ENCODE peak calls at places on chromosomes 3 and 15, in five cellular contexts. R, Z, O, D and P are unnamed samples.

GRCh38 chr3:47578119-47578630 is 490 bp downstream of the CSPG5 start:
- DNase-seq in Z (peak), D (no peak), O (no peak), R (peak), P (no peak)

GRCh38 chr3:150006774-150007173 is 36.1 kb upstream of the PFN2 start:
- DNase-seq in D (no peak), O (no peak), Z (no peak), R (no peak), P (no peak)

GRCh38 chr3:187827723-187828122 is 82.5 kb upstream of the BCL6 start:
- DNase-seq in O (no peak), R (no peak), Z (no peak), D (no peak), P (no peak)

GRCh38 chr3:97835761-97836160 is 13.9 kb downstream of the CRYBG3 start:
- DNase-seq in O (no peak), Z (no peak), R (no peak), D (no peak), P (no peak)

GRCh38 chr3:13191016-13191415 is 117.8 kb upstream of the IQSEC1 start:
- DNase-seq in D (no peak), Z (no peak), O (no peak), R (no peak), P (no peak)

GRCh38 chr3:175185903-175186302 is 326.8 kb downstream of the NAALADL2 start:
- DNase-seq in D (no peak), Z (no peak), R (no peak), O (no peak), P (no peak)

GRCh38 chr15:41806291-41807181 is 21.4 kb upstream of the JMJD7 start:
- DNase-seq in O (peak), R (peak), D (no peak), Z (no peak), P (peak)

GRCh38 chr15:41879321-41879845 is 14.5 kb downstream of the SPTBN5 start:
- DNase-seq in Z (no peak), O (no peak), D (no peak), R (no peak), P (no peak)

GRCh38 chr3:184284696-184285095 is 8.9 kb downstream of the ECE2 start:
- DNase-seq in R (peak), Z (peak), O (peak), D (no peak), P (no peak)

GRCh38 chr15:100775581-100776185 is 103.9 kb upstream of the ALDH1A3 start:
- DNase-seq in Z (no peak), O (no peak), R (peak), D (no peak), P (no peak)

GRCh38 chr3:38251197-38251596 is 14.4 kb upstream of the SLC22A13 start:
- DNase-seq in R (no peak), Z (no peak), D (no peak), O (no peak), P (no peak)

GRCh38 chr3:176321099-176321498 is 876.2 kb downstream of the TBL1XR1 start:
- DNase-seq in R (no peak), O (no peak), D (no peak), Z (no peak), P (no peak)

GRCh38 chr3:78994174-78995027 is 773.4 kb downstream of the ROBO1 start:
- DNase-seq in R (no peak), D (no peak), O (peak), Z (no peak), P (no peak)

GRCh38 chr3:117962750-117963149 is 1071.9 kb downstream of the IGSF11 start:
- DNase-seq in D (no peak), R (no peak), Z (no peak), O (no peak), P (no peak)

GRCh38 chr3:27311400-27311799 is 57.8 kb downstream of the NEK10 start:
- DNase-seq in O (peak), R (no peak), Z (no peak), D (no peak), P (no peak)

GRCh38 chr3:81643721-81644120 is 117.7 kb downstream of the GBE1 start:
- DNase-seq in D (no peak), R (no peak), O (peak), Z (peak), P (no peak)

GRCh38 chr3:119582178-119582577 is 2.9 kb downstream of the ADPRH start:
- DNase-seq in R (no peak), Z (no peak), O (no peak), D (no peak), P (no peak)

GRCh38 chr3:195708066-195708465 is 12.7 kb upstream of the MUC20 start:
- DNase-seq in R (no peak), D (no peak), O (no peak), Z (no peak), P (no peak)

GRCh38 chr3:194592798-194593752 is 40.1 kb downstream of the TMEM44 start:
- DNase-seq in R (no peak), D (no peak), O (no peak), Z (no peak), P (no peak)

GRCh38 chr15:99433026-99433756 is 132.6 kb upstream of the MEF2A start:
- DNase-seq in D (no peak), Z (peak), O (no peak), R (no peak), P (no peak)

GRCh38 chr3:50533346-50533745 is 29.9 kb upstream of the CACNA2D2 start:
- DNase-seq in R (no peak), D (no peak), O (no peak), Z (no peak), P (no peak)

GRCh38 chr3:194508486-194509449 is 22.0 kb upstream of the ATP13A3 start:
- DNase-seq in D (no peak), Z (no peak), O (no peak), R (no peak), P (no peak)

GRCh38 chr15:88256261-88257230 is at the start of gene NTRK3:
- DNase-seq in Z (no peak), D (no peak), R (peak), O (no peak), P (peak)

GRCh38 chr3:52678265-52678927 is 7.3 kb downstream of the PBRM1 start:
- DNase-seq in D (no peak), O (no peak), R (no peak), Z (no peak), P (no peak)

GRCh38 chr3:148158210-148158609 is 539.5 kb upstream of the AGTR1 start:
- DNase-seq in O (no peak), Z (no peak), D (no peak), R (no peak), P (no peak)

GRCh38 chr15:60580650-60581415 is 101.9 kb upstream of the ICE2 start:
- DNase-seq in O (peak), Z (no peak), R (no peak), D (no peak), P (no peak)

GRCh38 chr3:120418866-120419490 is 31.8 kb downstream of the FSTL1 start:
- DNase-seq in R (peak), O (peak), Z (peak), D (no peak), P (no peak)

GRCh38 chr3:52428151-52429005 is 16.5 kb downstream of the SEMA3G start:
- DNase-seq in D (no peak), O (peak), R (peak), Z (peak), P (no peak)

GRCh38 chr3:55647675-55648074 is 160.6 kb upstream of the WNT5A start:
- DNase-seq in Z (no peak), R (no peak), D (no peak), O (no peak), P (no peak)

GRCh38 chr3:17195856-17196604 is 311.3 kb downstream of the PLCL2 start:
- DNase-seq in Z (no peak), R (no peak), O (no peak), D (peak), P (no peak)

DNA sequence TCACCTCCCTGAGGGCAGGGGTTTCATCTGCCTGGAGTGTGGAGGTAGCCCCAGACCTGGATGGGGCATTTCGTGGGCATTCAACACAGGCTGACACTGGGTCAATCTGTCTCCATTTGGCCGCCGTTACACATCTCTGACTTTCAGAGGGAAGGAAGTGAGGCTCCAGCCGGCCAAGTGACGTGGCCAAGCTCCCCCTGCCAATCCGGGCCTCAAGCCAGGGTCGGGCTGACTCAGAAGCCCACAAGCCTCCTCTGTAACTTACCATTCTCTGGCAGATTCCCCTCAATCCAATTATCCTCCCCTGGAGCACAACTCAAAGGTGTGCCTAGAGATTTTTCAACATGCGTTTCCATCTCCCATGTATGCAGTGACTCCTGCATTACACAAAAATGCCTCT is 227.6 kb downstream of the KLF13 start:
- DNase-seq in Z (no peak), D (no peak), O (no peak), R (no peak), P (no peak)
- TF ChIP-seq ATF2 in Z (no peak), D (no peak), O (no peak), R (no peak), P (no peak)

GRCh38 chr3:128422762-128423524 is 43.7 kb downstream of the DNAJB8 start:
- DNase-seq in D (no peak), R (no peak), O (no peak), Z (no peak), P (no peak)

GRCh38 chr3:128420720-128421438 is 45.8 kb downstream of the DNAJB8 start:
- DNase-seq in O (no peak), D (no peak), Z (no peak), R (no peak), P (no peak)

GRCh38 chr3:128421439-128421836 is 45.3 kb downstream of the DNAJB8 start:
- DNase-seq in D (no peak), R (no peak), Z (no peak), O (no peak), P (no peak)

GRCh38 chr3:128423525-128424147 is 43.1 kb downstream of the DNAJB8 start:
- DNase-seq in D (no peak), O (no peak), Z (no peak), R (no peak), P (no peak)

DNA sequence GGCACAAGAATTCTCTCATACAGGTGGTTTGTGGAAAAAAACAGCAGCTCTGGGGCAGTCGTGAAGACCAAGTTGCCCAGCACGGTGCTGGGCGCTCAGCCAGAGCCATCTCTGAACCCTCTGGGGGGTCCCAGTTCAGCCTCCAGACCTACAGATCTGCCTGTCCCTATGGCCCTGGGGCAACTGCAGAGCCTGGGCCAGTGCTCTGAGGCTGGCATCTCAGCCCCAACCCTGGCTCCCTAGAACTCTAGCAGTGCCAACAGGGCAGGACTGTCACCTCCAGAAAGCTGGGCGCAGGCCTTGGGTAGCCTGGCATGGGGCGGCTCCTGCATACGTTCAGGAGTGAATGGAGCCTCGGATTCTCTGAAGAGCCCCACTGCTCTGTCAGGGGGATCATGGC is 44.7 kb downstream of the DNAJB8 start:
- DNase-seq in O (no peak), Z (no peak), D (no peak), R (no peak), P (no peak)
- TF ChIP-seq ATF2 in O (no peak), Z (no peak), D (no peak), R (no peak), P (no peak)

GRCh38 chr3:188918086-188918485 is 253.7 kb upstream of the TPRG1 start:
- DNase-seq in R (no peak), D (no peak), Z (no peak), O (no peak), P (no peak)
- TF ChIP-seq ATF2 in R (no peak), D (no peak), Z (no peak), O (no peak), P (no peak)

DNA sequence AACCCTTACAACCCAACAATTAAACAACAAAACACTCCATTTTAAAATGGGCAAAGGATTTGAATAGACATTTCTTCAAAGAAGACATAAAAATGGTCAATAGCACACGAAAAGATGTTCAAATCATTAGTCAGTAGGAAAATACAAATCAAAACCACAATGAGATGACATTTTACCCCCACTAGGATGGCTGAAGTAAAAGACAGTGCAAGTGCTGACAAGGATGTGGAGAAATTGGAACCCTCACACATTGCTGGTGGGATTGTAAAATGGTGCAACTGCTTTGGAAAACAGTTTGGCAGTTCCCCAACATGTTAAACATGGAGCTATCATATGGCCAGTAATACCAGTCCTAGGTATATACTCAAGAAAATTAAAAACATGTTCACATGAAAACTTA is 11.6 kb downstream of the GALNT15 start:
- DNase-seq in D (no peak), Z (no peak), O (no peak), R (no peak), P (no peak)
- TF ChIP-seq ATF2 in D (no peak), Z (no peak), O (no peak), R (no peak), P (no peak)

GRCh38 chr15:57606048-57606447 is 14.3 kb downstream of the MYZAP start:
- DNase-seq in R (no peak), Z (no peak), O (no peak), D (no peak), P (no peak)

GRCh38 chr15:57610130-57610529 is 18.4 kb downstream of the MYZAP start:
- DNase-seq in Z (no peak), D (no peak), R (no peak), O (no peak), P (no peak)

GRCh38 chr15:57606816-57607215 is 15.1 kb downstream of the MYZAP start:
- DNase-seq in R (no peak), D (no peak), Z (no peak), O (no peak), P (no peak)

GRCh38 chr15:57605491-57605890 is 13.8 kb downstream of the MYZAP start:
- DNase-seq in R (no peak), O (no peak), Z (no peak), D (no peak), P (no peak)

DNA sequence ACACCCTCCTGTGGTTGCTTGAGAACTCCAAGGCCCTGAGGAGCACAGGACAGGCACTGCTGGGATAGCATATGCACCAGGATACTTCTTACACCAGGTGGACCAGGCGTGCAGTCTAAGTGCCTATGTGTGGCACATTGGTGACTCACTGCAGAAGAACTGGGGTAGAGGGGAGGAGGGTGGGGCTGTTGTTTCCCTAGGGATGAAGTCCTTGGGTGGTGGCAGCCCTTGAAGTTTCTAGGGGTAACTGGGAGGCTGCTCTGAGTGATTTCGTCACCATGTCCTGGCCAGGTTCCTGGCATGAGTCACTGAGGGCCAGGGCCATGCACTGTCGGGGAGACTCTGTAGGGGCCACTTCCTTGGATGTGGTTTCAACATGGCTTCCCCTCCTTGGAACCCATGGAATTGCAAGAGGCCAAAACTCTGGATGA is 15.9 kb downstream of the MYZAP start:
- DNase-seq in D (no peak), O (peak), R (no peak), Z (no peak), P (no peak)
- TF ChIP-seq ATF2 in D (no peak), O (no peak), R (no peak), Z (no peak), P (no peak)

GRCh38 chr3:151925876-151926275 is 52.4 kb downstream of the SUCNR1 start:
- DNase-seq in Z (no peak), O (no peak), R (no peak), D (no peak), P (no peak)
- TF ChIP-seq ATF2 in Z (no peak), O (no peak), R (no peak), D (no peak), P (no peak)

DNA sequence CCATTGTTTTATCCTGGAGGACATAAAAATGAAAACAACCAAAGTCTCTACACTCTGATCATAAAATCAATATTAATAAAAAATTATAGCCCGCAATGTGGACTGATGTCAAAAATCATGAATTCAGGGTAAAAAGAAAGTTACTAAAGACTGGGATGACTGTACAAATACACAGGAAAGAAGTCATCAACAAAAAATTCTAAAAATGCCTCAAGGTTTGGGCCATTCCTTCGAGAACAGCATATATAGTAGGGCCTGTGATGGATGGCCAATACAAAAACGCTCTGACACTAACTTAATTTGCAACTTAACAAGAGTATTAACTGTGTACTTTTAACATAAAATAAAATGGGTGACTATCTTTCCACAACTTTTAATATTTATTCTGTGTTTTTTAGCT is 76.8 kb downstream of the THBS1 start:
- DNase-seq in Z (no peak), D (no peak), O (no peak), R (no peak), P (no peak)
- TF ChIP-seq ATF2 in Z (no peak), D (no peak), O (no peak), R (no peak), P (no peak)

GRCh38 chr3:85603378-85603777 is 644.6 kb downstream of the CADM2 start:
- DNase-seq in Z (no peak), D (no peak), O (no peak), R (no peak), P (no peak)
- TF ChIP-seq ATF2 in Z (no peak), D (no peak), O (no peak), R (no peak), P (no peak)

GRCh38 chr15:95845862-95846515 is 484.5 kb upstream of the NR2F2 start:
- DNase-seq in D (no peak), Z (no peak), O (no peak), R (no peak), P (no peak)
- TF ChIP-seq ATF2 in D (no peak), Z (no peak), O (no peak), R (no peak), P (no peak)

GRCh38 chr3:123807820-123808219 is 76.3 kb downstream of the MYLK start:
- DNase-seq in Z (no peak), D (no peak), O (peak), R (no peak), P (no peak)
- TF ChIP-seq ATF2 in Z (no peak), D (no peak), O (peak), R (no peak), P (no peak)